ENCODE peak calls at places on chromosome 17, in five cellular contexts. One of them, this sample, is unnamed.

GRCh38 chr17:78972507-78973105 is 7.1 kb downstream of the LGALS3BP start:
- DNase-seq in fibroblast of the aortic adventitia: no peak
- DNase-seq in fibroblast of pulmonary artery: no peak
- DNase-seq in H54: no peak
- DNase-seq in posterior cingulate gyrus: no peak
- DNase-seq in this sample: no peak

GRCh38 chr17:45013021-45013997 is 38.1 kb downstream of the DCAKD start:
- DNase-seq in fibroblast of the aortic adventitia: peak
- DNase-seq in fibroblast of pulmonary artery: no peak
- DNase-seq in H54: no peak
- DNase-seq in posterior cingulate gyrus: peak
- DNase-seq in this sample: no peak

GRCh38 chr17:1709971-1710806 is at the start of gene TLCD2:
- DNase-seq in fibroblast of the aortic adventitia: peak
- DNase-seq in fibroblast of pulmonary artery: peak
- DNase-seq in H54: peak
- DNase-seq in posterior cingulate gyrus: no peak
- DNase-seq in this sample: no peak

GRCh38 chr17:27415090-27415795 is 41.0 kb upstream of the KSR1 start:
- DNase-seq in fibroblast of the aortic adventitia: no peak
- DNase-seq in fibroblast of pulmonary artery: no peak
- DNase-seq in H54: no peak
- DNase-seq in posterior cingulate gyrus: no peak
- DNase-seq in this sample: no peak

GRCh38 chr17:68849673-68850260 is 105.4 kb downstream of the ABCA8 start:
- DNase-seq in fibroblast of the aortic adventitia: no peak
- DNase-seq in fibroblast of pulmonary artery: no peak
- DNase-seq in H54: no peak
- DNase-seq in posterior cingulate gyrus: no peak
- DNase-seq in this sample: no peak

GRCh38 chr17:63498621-63499195 is 21.8 kb downstream of the ACE start:
- DNase-seq in fibroblast of the aortic adventitia: peak
- DNase-seq in fibroblast of pulmonary artery: peak
- DNase-seq in H54: no peak
- DNase-seq in posterior cingulate gyrus: no peak
- DNase-seq in this sample: no peak

GRCh38 chr17:82272495-82273326 is 789 bp downstream of the CSNK1D start:
- DNase-seq in fibroblast of the aortic adventitia: no peak
- DNase-seq in fibroblast of pulmonary artery: no peak
- DNase-seq in H54: no peak
- DNase-seq in posterior cingulate gyrus: no peak
- DNase-seq in this sample: peak

GRCh38 chr17:4538236-4539002 is 16.8 kb downstream of the MYBBP1A start:
- DNase-seq in fibroblast of the aortic adventitia: no peak
- DNase-seq in fibroblast of pulmonary artery: no peak
- DNase-seq in H54: no peak
- DNase-seq in posterior cingulate gyrus: no peak
- DNase-seq in this sample: no peak

GRCh38 chr17:79231766-79232287 is 157.2 kb downstream of the ENGASE start:
- DNase-seq in fibroblast of the aortic adventitia: no peak
- DNase-seq in fibroblast of pulmonary artery: peak
- DNase-seq in H54: no peak
- DNase-seq in posterior cingulate gyrus: no peak
- DNase-seq in this sample: no peak

GRCh38 chr17:62791235-62792121 is 16.6 kb downstream of the MARCHF10 start:
- DNase-seq in fibroblast of the aortic adventitia: peak
- DNase-seq in fibroblast of pulmonary artery: peak
- DNase-seq in H54: no peak
- DNase-seq in posterior cingulate gyrus: no peak
- DNase-seq in this sample: no peak

GRCh38 chr17:72399608-72400487 is 279.0 kb downstream of the SOX9 start:
- DNase-seq in fibroblast of the aortic adventitia: no peak
- DNase-seq in fibroblast of pulmonary artery: no peak
- DNase-seq in H54: no peak
- DNase-seq in posterior cingulate gyrus: no peak
- DNase-seq in this sample: no peak

GRCh38 chr17:2023692-2024571 is 1.2 kb downstream of the RTN4RL1 start:
- DNase-seq in fibroblast of the aortic adventitia: peak
- DNase-seq in fibroblast of pulmonary artery: peak
- DNase-seq in H54: no peak
- DNase-seq in posterior cingulate gyrus: no peak
- DNase-seq in this sample: no peak